ENCODE peak calls at places on chromosomes 5 and 9, in six cellular contexts. One of them, this sample, is unnamed.
A peak's percentile ranks its signal among the peaks of the same experiment; 100 is the strongest.

GRCh38 chr9:109989296-109989695 is 209.3 kb downstream of the PALM2AKAP2 start:
- DNase-seq in NCI-H1417: no peak
- DNase-seq in putamen: no peak
- DNase-seq in neuronal stem cell: no peak
- DNase-seq in PC-3: no peak
- DNase-seq in cardiac fibroblast: peak; percentile 70
- DNase-seq in this sample: no peak

GRCh38 chr9:81150016-81150625 is 539.2 kb downstream of the TLE1 start:
- DNase-seq in PC-3: peak; percentile 62
- DNase-seq in putamen: no peak
- DNase-seq in neuronal stem cell: no peak
- DNase-seq in NCI-H1417: peak; percentile 25
- DNase-seq in cardiac fibroblast: no peak
- DNase-seq in this sample: peak; percentile 83

GRCh38 chr9:127628644-127629467 is 16.8 kb downstream of the STXBP1 start:
- DNase-seq in PC-3: no peak
- DNase-seq in neuronal stem cell: no peak
- DNase-seq in cardiac fibroblast: peak; percentile 49
- DNase-seq in NCI-H1417: peak; percentile 34
- DNase-seq in putamen: no peak
- DNase-seq in this sample: no peak

GRCh38 chr5:62317810-62318209 is 11.8 kb downstream of the KIF2A start:
- DNase-seq in neuronal stem cell: no peak
- DNase-seq in cardiac fibroblast: no peak
- DNase-seq in PC-3: no peak
- DNase-seq in NCI-H1417: no peak
- DNase-seq in putamen: no peak
- DNase-seq in this sample: no peak

GRCh38 chr5:132470596-132470995 is 20.0 kb downstream of the IRF1 start:
- DNase-seq in putamen: no peak
- DNase-seq in NCI-H1417: no peak
- DNase-seq in neuronal stem cell: no peak
- DNase-seq in cardiac fibroblast: no peak
- DNase-seq in PC-3: no peak
- DNase-seq in this sample: no peak

GRCh38 chr5:142847898-142848790 is 78.0 kb downstream of the ARHGAP26 start:
- DNase-seq in PC-3: no peak
- DNase-seq in cardiac fibroblast: no peak
- DNase-seq in NCI-H1417: no peak
- DNase-seq in neuronal stem cell: no peak
- DNase-seq in putamen: no peak
- DNase-seq in this sample: no peak

GRCh38 chr5:6755519-6755918 is 42.3 kb downstream of the TENT4A start:
- DNase-seq in PC-3: no peak
- DNase-seq in neuronal stem cell: no peak
- DNase-seq in putamen: no peak
- DNase-seq in cardiac fibroblast: no peak
- DNase-seq in NCI-H1417: no peak
- DNase-seq in this sample: no peak

GRCh38 chr9:133916159-133916541 is 76.0 kb downstream of the VAV2 start:
- DNase-seq in NCI-H1417: no peak
- DNase-seq in putamen: peak; percentile 90
- DNase-seq in neuronal stem cell: no peak
- DNase-seq in cardiac fibroblast: peak; percentile 47
- DNase-seq in PC-3: no peak
- DNase-seq in this sample: no peak

GRCh38 chr5:5492087-5492933 is 69.8 kb downstream of the ICE1 start:
- DNase-seq in putamen: peak; percentile 34
- DNase-seq in PC-3: peak; percentile 72
- DNase-seq in neuronal stem cell: peak; percentile 33
- DNase-seq in NCI-H1417: peak; percentile 89
- DNase-seq in cardiac fibroblast: peak; percentile 70
- DNase-seq in this sample: peak; percentile 82

GRCh38 chr9:36625006-36625600 is 52.4 kb downstream of the MELK start:
- DNase-seq in cardiac fibroblast: peak; percentile 80
- DNase-seq in putamen: peak; percentile 73
- DNase-seq in PC-3: peak; percentile 47
- DNase-seq in NCI-H1417: no peak
- DNase-seq in neuronal stem cell: no peak
- DNase-seq in this sample: no peak

GRCh38 chr9:4297795-4298254 is 2.0 kb downstream of the GLIS3 start:
- DNase-seq in neuronal stem cell: peak; percentile 80
- DNase-seq in cardiac fibroblast: peak; percentile 93
- DNase-seq in NCI-H1417: peak; percentile 70
- DNase-seq in PC-3: peak; percentile 57
- DNase-seq in putamen: no peak
- DNase-seq in this sample: peak; percentile 62

GRCh38 chr5:33639478-33639877 is 198.7 kb downstream of the TARS1 start:
- DNase-seq in PC-3: no peak
- DNase-seq in cardiac fibroblast: no peak
- DNase-seq in neuronal stem cell: no peak
- DNase-seq in putamen: no peak
- DNase-seq in NCI-H1417: no peak
- DNase-seq in this sample: no peak

GRCh38 chr9:127424669-127424986 is 446 bp downstream of the ZNF79 start:
- DNase-seq in cardiac fibroblast: no peak
- DNase-seq in putamen: no peak
- DNase-seq in NCI-H1417: no peak
- DNase-seq in neuronal stem cell: no peak
- DNase-seq in PC-3: peak; percentile 18
- DNase-seq in this sample: peak; percentile 73